ENCODE peak calls at places on chromosomes 1 and 21, in four cellular contexts. J is Panc1, X is GM12878, B is HCT116. I is an unnamed sample.

GRCh38 chr1:23742670-23743286 is 493 bp upstream of the ELOA start:
- DNase-seq in J (no peak), X (no peak), B (no peak), I (no peak)

GRCh38 chr1:32892368-32893197 is 6.3 kb downstream of the HPCA start:
- DNase-seq in J (no peak), X (no peak), B (no peak), I (no peak)

GRCh38 chr1:199776768-199777497 is 250.6 kb upstream of the NR5A2 start:
- DNase-seq in J (no peak), X (no peak), B (no peak), I (no peak)

GRCh38 chr1:230584660-230585059 is 57.6 kb upstream of the COG2 start:
- DNase-seq in J (no peak), X (no peak), B (no peak), I (no peak)

GRCh38 chr21:36985761-36986594 is 19.5 kb upstream of the HLCS start:
- DNase-seq in J (no peak), X (no peak), B (no peak), I (no peak)

GRCh38 chr1:91567583-91567982 is 66.9 kb downstream of the CDC7 start:
- DNase-seq in J (no peak), X (no peak), B (no peak), I (no peak)

GRCh38 chr1:62398377-62398776 is 38.5 kb upstream of the USP1 start:
- DNase-seq in J (no peak), X (no peak), B (no peak), I (no peak)

GRCh38 chr1:204435886-204436271 is 24.3 kb upstream of the PPP1R15B start:
- DNase-seq in J (no peak), X (no peak), B (no peak), I (no peak)

GRCh38 chr1:85661767-85662166 is 46.5 kb downstream of the ZNHIT6 start:
- DNase-seq in J (no peak), X (no peak), B (no peak), I (no peak)

GRCh38 chr1:117812868-117813511 is 116.4 kb downstream of the GDAP2 start:
- DNase-seq in J (no peak), X (no peak), B (no peak), I (no peak)

GRCh38 chr1:199009447-199009846 is 370.6 kb downstream of the PTPRC start:
- DNase-seq in J (no peak), X (peak), B (no peak), I (no peak)

GRCh38 chr1:247468746-247469145 is 10.8 kb upstream of the OR2B11 start:
- DNase-seq in J (no peak), X (no peak), B (no peak), I (no peak)

GRCh38 chr1:1020000-1020404 is at the start of gene AGRN:
- DNase-seq in J (no peak), X (no peak), B (no peak), I (no peak)

GRCh38 chr1:98044071-98044697 is 123.3 kb upstream of the DPYD start:
- DNase-seq in J (no peak), X (no peak), B (no peak), I (no peak)

GRCh38 chr1:29120955-29121485 is 2.7 kb downstream of the TMEM200B start:
- DNase-seq in J (no peak), X (no peak), B (peak), I (no peak)

GRCh38 chr1:44084998-44085675 is 33.5 kb upstream of the KLF17 start:
- DNase-seq in J (peak), X (no peak), B (peak), I (no peak)

GRCh38 chr1:191752342-191752741 is 405.9 kb upstream of the RGS18 start:
- DNase-seq in J (peak), X (no peak), B (no peak), I (no peak)

GRCh38 chr1:227362039-227362438 is 43.7 kb upstream of the CDC42BPA start:
- DNase-seq in J (no peak), X (no peak), B (no peak), I (no peak)

GRCh38 chr1:36645911-36646310 is 163.2 kb upstream of the CSF3R start:
- DNase-seq in J (no peak), X (no peak), B (no peak), I (no peak)

GRCh38 chr21:43842742-43843141 is 22.3 kb upstream of the AGPAT3 start:
- DNase-seq in J (no peak), X (no peak), B (no peak), I (no peak)

GRCh38 chr1:231695439-231696255 is 69.1 kb downstream of the DISC1 start:
- DNase-seq in J (no peak), X (no peak), B (no peak), I (no peak)

GRCh38 chr1:195105773-195106172 is 1502.5 kb downstream of the KCNT2 start:
- DNase-seq in J (no peak), X (no peak), B (no peak), I (no peak)

GRCh38 chr1:89812992-89813391 is 7.8 kb upstream of the LRRC8D start:
- DNase-seq in J (no peak), X (no peak), B (no peak), I (no peak)

GRCh38 chr1:33348676-33349080 is 27.8 kb upstream of the A3GALT2 start:
- DNase-seq in J (no peak), X (no peak), B (no peak), I (no peak)

GRCh38 chr1:1921459-1921862 is 2.4 kb upstream of the TMEM52 start:
- DNase-seq in J (no peak), X (no peak), B (no peak), I (no peak)

GRCh38 chr1:226894826-226895225 is 24.4 kb downstream of the PSEN2 start:
- DNase-seq in J (no peak), X (no peak), B (no peak), I (no peak)

DNA sequence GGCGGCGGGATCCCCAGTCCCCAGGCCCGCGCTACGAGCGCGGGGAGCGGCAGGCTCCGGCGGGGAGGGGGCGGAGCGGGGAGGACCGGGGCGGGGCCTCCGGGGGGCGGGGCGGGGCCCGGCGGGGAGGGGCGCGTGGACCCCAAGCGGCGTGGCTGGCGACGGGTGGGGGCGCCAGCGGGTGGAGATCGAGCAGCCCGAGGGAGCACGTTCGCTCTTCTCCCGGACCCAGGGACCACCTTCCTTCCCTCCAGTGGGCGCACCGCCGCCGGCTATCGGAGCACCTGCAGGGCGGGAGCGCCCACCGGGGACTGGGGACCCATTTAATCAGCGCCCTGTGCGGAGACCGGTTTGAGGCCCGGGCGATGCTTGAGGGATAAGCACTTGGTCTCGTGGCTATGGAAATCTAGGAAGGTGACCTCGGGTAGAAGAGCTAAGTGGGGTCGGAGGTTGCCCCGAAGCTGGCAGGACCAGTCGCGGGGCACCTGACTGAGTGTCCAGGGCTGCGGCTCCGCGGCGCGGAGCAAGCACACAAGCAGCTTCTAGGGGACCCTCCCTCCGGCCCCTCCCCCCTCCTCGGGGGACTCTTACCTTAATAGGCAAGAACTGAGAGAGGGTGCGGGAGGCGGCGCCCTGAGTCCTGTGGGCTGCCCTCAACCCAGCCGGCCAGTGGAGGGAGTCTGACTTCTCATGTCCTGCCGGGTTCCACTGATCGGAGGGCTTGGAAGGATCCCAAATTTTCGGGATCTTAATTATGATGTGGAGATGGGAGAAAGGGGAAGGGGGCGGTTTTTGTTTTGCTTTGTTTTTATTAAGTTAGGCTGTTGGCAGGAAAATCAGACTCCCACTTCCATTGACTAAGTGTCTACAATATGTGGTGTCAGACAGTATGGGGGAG is at the start of gene TSPAN2:
- DNase-seq in J (no peak), X (no peak), B (no peak), I (no peak)
- TF ChIP-seq POLR2AphosphoS5 in J (no peak), X (no peak), B (no peak), I (no peak)

GRCh38 chr1:212952596-212952995 is 2.3 kb downstream of the VASH2 start:
- DNase-seq in J (no peak), X (no peak), B (no peak), I (no peak)
- H3K4me3 ChIP-seq in J (no peak), X (peak), B (no peak), I (no peak)

DNA sequence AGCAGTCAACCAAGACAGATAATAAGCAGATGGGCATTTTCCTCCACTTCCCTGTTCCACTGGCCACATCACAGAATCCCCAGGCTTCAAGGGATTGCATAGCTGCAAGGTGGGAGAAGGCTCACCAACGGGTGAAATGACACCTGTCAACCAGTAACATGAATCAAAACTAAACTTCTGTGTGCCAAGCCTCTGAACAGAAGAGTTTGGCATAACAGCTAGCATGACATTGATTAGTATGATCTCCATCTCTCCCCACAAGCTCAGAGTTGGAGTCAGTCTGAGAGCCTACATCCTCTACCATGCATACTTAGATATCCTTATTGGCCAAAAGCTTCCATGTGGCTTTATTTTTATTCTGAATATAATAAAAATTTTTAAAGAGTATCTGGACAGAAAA is 129.4 kb upstream of the COA6 start:
- DNase-seq in J (no peak), X (no peak), B (no peak), I (no peak)
- H3K27ac ChIP-seq in J (no peak), X (peak), B (no peak), I (no peak)

DNA sequence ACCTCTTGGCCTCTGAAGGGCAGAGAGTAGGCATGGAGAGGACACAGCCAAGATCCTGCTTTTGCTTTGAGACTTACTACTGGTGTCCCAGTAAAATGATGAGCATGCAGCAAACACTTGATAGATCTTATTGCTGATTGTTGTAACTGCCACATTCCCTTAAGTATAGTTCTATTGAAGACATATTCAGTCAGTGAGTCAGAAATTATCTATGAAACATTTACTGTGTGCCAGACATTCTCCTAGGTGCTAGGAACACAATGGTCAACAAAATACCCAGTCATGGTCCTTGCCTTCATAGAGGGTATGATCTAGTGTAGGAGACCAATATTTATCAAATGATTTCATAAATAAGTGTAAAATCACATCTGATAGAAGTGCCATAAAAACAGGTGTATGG is 13.6 kb downstream of the STYXL2 start:
- DNase-seq in J (no peak), X (no peak), B (no peak), I (no peak)
- TF ChIP-seq POLR2AphosphoS5 in J (no peak), X (no peak), B (no peak), I (no peak)

DNA sequence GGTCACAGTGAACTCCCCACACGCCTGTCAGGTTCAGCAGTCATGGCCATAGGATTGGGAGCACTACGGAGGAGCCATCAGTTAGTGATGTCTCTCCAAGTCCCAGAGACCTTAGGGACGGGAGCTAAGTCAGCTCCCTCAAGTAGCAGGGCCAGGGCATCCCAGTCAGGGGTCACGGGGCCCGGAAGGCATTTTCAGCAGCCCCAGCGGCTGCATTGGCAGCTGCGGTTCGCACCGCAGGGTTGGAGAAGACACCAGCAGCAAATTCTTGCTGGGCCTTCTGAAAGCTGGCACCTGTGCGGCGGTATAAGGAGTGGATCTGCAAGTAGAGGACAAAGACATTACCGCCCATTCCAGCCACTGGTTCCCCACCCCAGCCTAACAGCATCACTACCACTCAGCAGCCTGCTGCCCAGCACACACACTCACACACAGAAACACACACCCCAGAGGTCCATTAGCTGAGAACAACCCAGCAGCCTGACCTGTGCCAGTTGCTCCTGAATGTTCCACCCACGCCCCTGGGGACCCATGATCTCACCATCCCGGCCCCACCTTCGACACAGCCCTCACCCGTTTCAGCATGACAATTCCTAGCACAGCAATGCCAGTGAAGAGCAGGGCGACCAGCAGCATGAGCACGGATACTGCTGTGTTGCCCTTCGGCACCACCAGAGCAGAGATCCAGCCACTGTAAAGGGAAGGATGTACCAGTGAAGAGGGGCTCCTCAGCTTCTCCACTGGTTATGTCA is 994 bp upstream of the ENTREP3 start:
- DNase-seq in J (no peak), X (no peak), B (no peak), I (no peak)
- H3K4me3 ChIP-seq in J (peak), X (no peak), B (no peak), I (peak)

GRCh38 chr1:239268941-239269340 is 117.4 kb upstream of the CHRM3 start:
- DNase-seq in J (no peak), X (no peak), B (no peak), I (no peak)
- H3K27ac ChIP-seq in J (no peak), X (no peak), B (no peak), I (no peak)

GRCh38 chr1:220878223-220879081 is 791 bp upstream of the HLX start:
- DNase-seq in J (no peak), X (no peak), B (no peak), I (no peak)
- TF ChIP-seq POLR2AphosphoS5 in J (no peak), X (no peak), B (no peak), I (no peak)

GRCh38 chr1:215645182-215645581 is 78.1 kb downstream of the KCTD3 start:
- DNase-seq in J (no peak), X (no peak), B (no peak), I (no peak)
- H3K4me3 ChIP-seq in J (no peak), X (no peak), B (no peak), I (no peak)

DNA sequence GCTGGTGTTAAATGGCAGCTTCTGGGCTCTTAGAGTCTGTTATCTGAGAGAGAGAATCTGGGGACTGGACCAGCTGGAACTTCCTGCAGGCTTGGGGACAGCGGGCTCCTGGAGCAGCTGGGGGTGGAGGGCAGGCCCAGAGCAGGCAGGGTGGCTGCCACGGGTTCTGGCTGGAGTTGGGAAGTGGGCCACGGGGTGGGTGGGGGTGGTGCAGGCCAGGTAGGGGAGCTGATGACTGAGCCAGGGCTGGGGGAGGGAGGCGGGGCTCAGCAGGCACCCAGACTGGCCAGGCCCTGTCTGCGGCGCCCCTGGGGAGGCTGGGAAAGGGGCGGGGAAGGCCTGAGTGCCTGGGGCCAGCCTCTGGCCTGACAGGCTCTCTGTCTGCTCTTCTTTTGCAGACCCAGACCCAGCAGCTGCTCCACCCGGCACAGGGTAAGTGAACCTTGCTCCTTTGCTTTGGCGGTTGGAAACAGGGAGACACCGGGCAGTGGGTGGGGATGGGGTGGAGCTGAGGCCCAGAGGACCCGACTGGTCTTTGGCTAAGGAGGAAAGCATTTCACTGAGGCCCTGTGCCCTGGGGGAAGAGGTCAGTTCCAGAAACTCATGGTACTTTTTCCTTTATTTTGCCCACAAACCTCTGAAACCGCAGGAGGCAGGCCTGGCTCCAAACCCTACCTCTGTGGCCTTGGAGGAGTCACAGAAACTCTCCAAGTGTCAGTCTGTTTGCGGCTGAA is 48.7 kb downstream of the ARHGEF10L start:
- DNase-seq in J (no peak), X (no peak), B (no peak), I (no peak)
- H3K27ac ChIP-seq in J (peak), X (no peak), B (peak), I (peak)

I was measured in SK-N-MC.